ENCODE peak calls at places on chromosomes 7 and 10, in ten cellular contexts. M is gastrocnemius medialis, B is H1, G is uterus, X is stomach, W is upper lobe of left lung, D is transverse colon, V is sigmoid colon, E is ovary, K is right lobe of liver. Z is an unnamed sample.

GRCh38 chr7:152663101-152663740 is 12.7 kb downstream of the XRCC2 start:
- DNase-seq in W (no peak), X (no peak), B (no peak), K (no peak), V (no peak), G (no peak), D (no peak), M (no peak), E (no peak), Z (no peak)

GRCh38 chr7:96800824-96801223 is 91.2 kb upstream of the SEM1 start:
- DNase-seq in G (no peak), W (no peak), M (no peak), X (peak), E (no peak), D (no peak), V (no peak), B (no peak), K (no peak), Z (no peak)

GRCh38 chr7:106223156-106223555 is 61.6 kb downstream of the NAMPT start:
- DNase-seq in X (no peak), G (no peak), B (no peak), D (no peak), K (no peak), V (no peak), M (no peak), W (no peak), E (no peak), Z (no peak)

GRCh38 chr7:23357190-23358093 is 58.3 kb downstream of the MALSU1 start:
- DNase-seq in G (no peak), K (no peak), B (no peak), V (no peak), D (no peak), M (no peak), X (no peak), W (no peak), E (no peak), Z (no peak)

GRCh38 chr10:30047924-30048531 is 11.4 kb downstream of the JCAD start:
- DNase-seq in W (no peak), X (no peak), E (no peak), K (no peak), V (no peak), D (no peak), B (no peak), G (no peak), M (no peak), Z (no peak)

GRCh38 chr7:68613897-68614296 is 984.4 kb upstream of the AUTS2 start:
- DNase-seq in D (no peak), B (no peak), M (no peak), W (no peak), E (no peak), K (no peak), G (no peak), X (no peak), V (no peak), Z (no peak)

GRCh38 chr10:53315709-53316108 is 543.1 kb upstream of the MBL2 start:
- DNase-seq in E (no peak), B (no peak), M (no peak), K (no peak), X (no peak), G (no peak), W (no peak), V (no peak), D (no peak), Z (no peak)

GRCh38 chr7:156017431-156017830 is 205.2 kb upstream of the SHH start:
- DNase-seq in B (peak), M (no peak), E (no peak), K (no peak), X (peak), V (no peak), W (no peak), D (no peak), G (no peak), Z (no peak)

GRCh38 chr7:74579800-74580685 is 77.5 kb upstream of the GTF2I start:
- DNase-seq in V (no peak), X (peak), D (peak), E (peak), M (no peak), G (no peak), W (peak), K (peak), B (no peak), Z (peak)

GRCh38 chr10:92080244-92080643 is 156.7 kb downstream of the BTAF1 start:
- DNase-seq in D (no peak), K (no peak), M (no peak), G (no peak), W (no peak), E (no peak), X (no peak), V (no peak), B (no peak), Z (no peak)

GRCh38 chr7:154863766-154864530 is 139.0 kb downstream of the PAXIP1 start:
- DNase-seq in K (no peak), B (no peak), D (no peak), W (no peak), X (no peak), V (peak), G (no peak), E (no peak), M (no peak), Z (no peak)

GRCh38 chr10:52318822-52319464 is 4.9 kb downstream of the DKK1 start:
- DNase-seq in X (no peak), E (no peak), D (no peak), B (no peak), W (no peak), K (no peak), V (no peak), M (no peak), G (no peak), Z (no peak)

DNA sequence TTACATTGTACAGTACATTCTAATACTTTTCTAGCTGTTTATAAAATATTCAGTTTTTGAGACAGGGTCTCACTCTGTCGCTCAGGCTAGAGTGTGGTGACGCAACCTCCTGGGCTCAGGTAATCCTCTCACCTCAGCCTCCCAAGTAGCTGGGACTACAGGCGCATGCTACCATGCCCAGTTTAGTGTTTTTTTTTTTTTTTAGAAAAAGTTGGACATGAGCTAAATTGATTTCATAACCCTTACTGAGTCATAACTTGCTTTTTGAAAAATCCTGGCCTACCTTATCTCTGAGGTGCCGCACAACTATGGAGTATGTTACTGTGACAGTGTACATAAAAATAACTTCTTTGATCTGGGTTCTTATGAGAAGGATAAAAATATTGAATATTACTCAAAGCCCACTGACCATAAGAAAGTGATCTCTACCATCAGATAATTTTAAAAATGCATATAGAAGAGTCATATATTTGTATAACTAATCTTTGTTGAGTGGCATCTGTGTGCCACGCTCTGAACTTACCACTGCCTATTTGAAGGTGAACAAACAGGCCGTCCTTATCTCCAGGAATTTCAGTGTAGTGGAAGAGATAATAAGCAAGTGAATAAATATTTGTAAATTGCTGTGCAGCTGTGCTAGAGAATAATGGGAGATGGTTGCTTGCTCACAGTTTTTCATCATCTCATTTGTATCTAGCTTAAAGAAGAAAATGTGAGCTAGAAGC is 73.2 kb downstream of the PPP1R9A start:
- DNase-seq in X (no peak), K (no peak), B (no peak), G (no peak), D (no peak), M (no peak), W (no peak), V (no peak), E (no peak), Z (no peak)
- TF ChIP-seq POLR2A in X (no peak), K (no peak), B (no peak), G (no peak), D (no peak), M (no peak), W (no peak), V (no peak), E (no peak), Z (no peak)

GRCh38 chr7:11170160-11170559 is 196.5 kb downstream of the PHF14 start:
- DNase-seq in G (no peak), X (no peak), M (no peak), E (no peak), W (no peak), V (no peak), D (no peak), K (no peak), B (no peak), Z (no peak)

GRCh38 chr7:11171569-11172192 is 198.0 kb downstream of the PHF14 start:
- DNase-seq in G (no peak), V (no peak), X (no peak), B (no peak), W (no peak), E (no peak), D (no peak), M (no peak), K (no peak), Z (no peak)

GRCh38 chr7:11166051-11166450 is 192.4 kb downstream of the PHF14 start:
- DNase-seq in G (no peak), W (no peak), M (no peak), V (no peak), X (no peak), E (no peak), K (no peak), D (no peak), B (no peak), Z (no peak)

GRCh38 chr7:11168622-11169170 is 195.0 kb downstream of the PHF14 start:
- DNase-seq in M (no peak), K (no peak), D (no peak), B (no peak), X (no peak), W (no peak), G (no peak), V (no peak), E (no peak), Z (no peak)

GRCh38 chr7:11170863-11171568 is 197.3 kb downstream of the PHF14 start:
- DNase-seq in B (no peak), W (no peak), M (no peak), D (no peak), K (no peak), X (no peak), E (no peak), V (no peak), G (no peak), Z (no peak)
- H3K4me3 ChIP-seq in B (no peak), W (no peak), M (no peak), D (no peak), K (no peak), X (no peak), E (no peak), V (no peak), G (no peak), Z (no peak)

GRCh38 chr7:114180556-114181266 is 233.9 kb upstream of the FOXP2 start:
- DNase-seq in X (no peak), W (no peak), K (no peak), E (no peak), B (no peak), G (no peak), V (no peak), D (no peak), M (no peak), Z (no peak)
- H3K27ac ChIP-seq in X (no peak), W (no peak), K (no peak), E (no peak), B (no peak), G (no peak), V (no peak), D (no peak), M (no peak), Z (no peak)

GRCh38 chr10:97425964-97426775 is at the start of gene PGAM1:
- DNase-seq in K (peak), G (peak), B (peak), X (peak), V (peak), D (peak), M (peak), E (peak), W (peak), Z (peak)
- TF ChIP-seq POLR2A in K (peak), G (peak), B (peak), X (no peak), V (peak), D (peak), M (peak), E (peak), W (peak), Z (peak)